ENCODE peak calls at places on chromosomes 3 and 15, in five cellular contexts. Y is fibroblast of lung; Z is stimulated activated naive CD8-positive, alpha-beta T cell treated with anti-CD3 and anti-CD28 coated beads, Interleukin-15, Interleukin-2, amounts not matched to agents 100 U/mL and 50 U/mL, for 24 hours; V is RPMI8226; J is stimulated activated CD4-positive, alpha-beta T cell treated with anti-CD3 and anti-CD28 coated beads, Interleukin-1b, Interleukin-23, amount 100 ng/mL, for 24 hours. W is an unnamed sample.

GRCh38 chr15:39362832-39363561 is 217.9 kb upstream of the THBS1 start:
- DNase-seq in Y (peak; percentile 91), J (no peak), Z (no peak), V (no peak), W (peak; percentile 14)

GRCh38 chr15:72472907-72473669 is 1.0 kb upstream of the ARIH1 start:
- DNase-seq in V (peak; percentile 27), Z (no peak), J (no peak), Y (peak; percentile 56), W (peak; percentile 57)

GRCh38 chr3:186896875-186897274 is 33.5 kb upstream of the ST6GAL1 start:
- DNase-seq in Y (no peak), J (no peak), V (no peak), Z (no peak), W (no peak)

GRCh38 chr3:117820900-117821299 is 1111.3 kb downstream of the TUSC7 start:
- DNase-seq in J (no peak), Y (peak; percentile 33), V (no peak), Z (no peak), W (no peak)

GRCh38 chr3:102410616-102411015 is 24.2 kb upstream of the ZPLD1 start:
- DNase-seq in Y (no peak), Z (no peak), J (no peak), V (no peak), W (no peak)

GRCh38 chr3:174438501-174439156 is 420.5 kb upstream of the NAALADL2 start:
- DNase-seq in J (no peak), Y (peak; percentile 38), Z (no peak), V (no peak), W (peak; percentile 22)

GRCh38 chr3:114379266-114379665 is 85.4 kb downstream of the TIGIT start:
- DNase-seq in Y (no peak), Z (no peak), J (no peak), V (no peak), W (no peak)

GRCh38 chr3:122988507-122988906 is 39.1 kb downstream of the SEMA5B start:
- DNase-seq in Y (no peak), Z (no peak), J (no peak), V (no peak), W (no peak)

GRCh38 chr3:63874769-63875168 is 11.1 kb downstream of the ATXN7 start:
- DNase-seq in V (no peak), J (no peak), Y (no peak), Z (no peak), W (no peak)

GRCh38 chr3:140244893-140245292 is 309.9 kb downstream of the CLSTN2 start:
- DNase-seq in Z (no peak), Y (no peak), V (no peak), J (no peak), W (no peak)

GRCh38 chr3:145094355-145094941 is 1066.5 kb downstream of the PLOD2 start:
- DNase-seq in J (no peak), V (peak; percentile 15), Y (peak; percentile 84), Z (no peak), W (peak; percentile 89)

GRCh38 chr3:45596290-45596791 is 1.8 kb downstream of the LIMD1 start:
- DNase-seq in Z (peak; percentile 31), J (no peak), V (peak; percentile 60), Y (no peak), W (no peak)

GRCh38 chr15:78795043-78795442 is 16.2 kb downstream of the ADAMTS7 start:
- DNase-seq in Y (no peak), Z (no peak), J (no peak), V (no peak), W (no peak)

GRCh38 chr15:55715355-55716076 is 27.4 kb downstream of the PRTG start:
- DNase-seq in J (no peak), Z (no peak), V (no peak), Y (no peak), W (peak; percentile 50)

GRCh38 chr3:24985631-24986030 is 442.4 kb upstream of the RARB start:
- DNase-seq in V (no peak), Y (no peak), J (no peak), Z (no peak), W (no peak)

GRCh38 chr3:127679534-127680145 is 6.9 kb downstream of the ABTB1 start:
- DNase-seq in Z (peak; percentile 2), J (no peak), Y (no peak), V (no peak), W (no peak)

GRCh38 chr3:58394339-58394738 is 39.3 kb downstream of the PDHB start:
- DNase-seq in Y (no peak), J (no peak), Z (no peak), V (no peak), W (no peak)

GRCh38 chr3:42061711-42062408 is 29.3 kb upstream of the TRAK1 start:
- DNase-seq in J (no peak), Y (peak; percentile 90), Z (no peak), V (peak; percentile 81), W (peak; percentile 82)

GRCh38 chr15:32692286-32692685 is 25.5 kb upstream of the GREM1 start:
- DNase-seq in V (no peak), Y (no peak), J (no peak), Z (no peak), W (no peak)